ENCODE peak calls at places on chromosomes 4 and X, in seven cellular contexts. One of them, this sample, is unnamed.
A peak's percentile ranks its signal among the peaks of the same experiment; 100 is the strongest.

GRCh38 chr4:183765121-183765990 is 106.3 kb downstream of the TRAPPC11 start:
- DNase-seq in amniotic epithelial cell: no peak
- DNase-seq in CD8-positive, alpha-beta memory T cell: no peak
- DNase-seq in PC-3: no peak
- DNase-seq in NCI-H1092 treated with DMSO at 0.1 percent for 48 hours: no peak
- DNase-seq in spleen: no peak
- DNase-seq in EH: no peak
- DNase-seq in this sample: no peak

GRCh38 chr4:147682755-147683154 is 1.2 kb downstream of the PRMT9 start:
- DNase-seq in amniotic epithelial cell: peak; percentile 4
- DNase-seq in CD8-positive, alpha-beta memory T cell: no peak
- DNase-seq in PC-3: no peak
- DNase-seq in NCI-H1092 treated with DMSO at 0.1 percent for 48 hours: no peak
- DNase-seq in spleen: no peak
- DNase-seq in EH: peak; percentile 3
- DNase-seq in this sample: no peak

GRCh38 chrX:72037601-72038000 is 94.1 kb downstream of the RTL5 start:
- DNase-seq in amniotic epithelial cell: no peak
- DNase-seq in CD8-positive, alpha-beta memory T cell: no peak
- DNase-seq in PC-3: no peak
- DNase-seq in NCI-H1092 treated with DMSO at 0.1 percent for 48 hours: no peak
- DNase-seq in spleen: no peak
- DNase-seq in EH: no peak
- DNase-seq in this sample: no peak

GRCh38 chr4:84803720-84804119 is 162.8 kb downstream of the WDFY3 start:
- DNase-seq in amniotic epithelial cell: peak; percentile 38
- DNase-seq in CD8-positive, alpha-beta memory T cell: no peak
- DNase-seq in PC-3: peak; percentile 67
- DNase-seq in NCI-H1092 treated with DMSO at 0.1 percent for 48 hours: no peak
- DNase-seq in spleen: no peak
- DNase-seq in EH: peak; percentile 12
- DNase-seq in this sample: no peak

GRCh38 chr4:181909368-181909767 is 333.8 kb upstream of the TENM3 start:
- DNase-seq in amniotic epithelial cell: peak; percentile 70
- DNase-seq in CD8-positive, alpha-beta memory T cell: no peak
- DNase-seq in PC-3: no peak
- DNase-seq in NCI-H1092 treated with DMSO at 0.1 percent for 48 hours: no peak
- DNase-seq in spleen: no peak
- DNase-seq in EH: peak; percentile 6
- DNase-seq in this sample: peak; percentile 79

GRCh38 chrX:46757593-46757992 is 1.3 kb downstream of the SLC9A7 start:
- DNase-seq in amniotic epithelial cell: peak; percentile 12
- DNase-seq in CD8-positive, alpha-beta memory T cell: no peak
- DNase-seq in PC-3: peak; percentile 70
- DNase-seq in NCI-H1092 treated with DMSO at 0.1 percent for 48 hours: no peak
- DNase-seq in spleen: no peak
- DNase-seq in EH: peak; percentile 36
- DNase-seq in this sample: no peak

GRCh38 chrX:1165535-1166196 is 46.8 kb downstream of the CRLF2 start:
- DNase-seq in amniotic epithelial cell: no peak
- DNase-seq in CD8-positive, alpha-beta memory T cell: no peak
- DNase-seq in PC-3: no peak
- DNase-seq in NCI-H1092 treated with DMSO at 0.1 percent for 48 hours: no peak
- DNase-seq in spleen: peak; percentile 61
- DNase-seq in EH: peak; percentile 27
- DNase-seq in this sample: no peak

GRCh38 chrX:153801646-153802045 is 7.2 kb downstream of the SSR4 start:
- DNase-seq in amniotic epithelial cell: no peak
- DNase-seq in CD8-positive, alpha-beta memory T cell: no peak
- DNase-seq in PC-3: no peak
- DNase-seq in NCI-H1092 treated with DMSO at 0.1 percent for 48 hours: no peak
- DNase-seq in spleen: no peak
- DNase-seq in EH: no peak
- DNase-seq in this sample: no peak

GRCh38 chr4:147456706-147457105 is 24.2 kb upstream of the EDNRA start:
- DNase-seq in amniotic epithelial cell: no peak
- DNase-seq in CD8-positive, alpha-beta memory T cell: no peak
- DNase-seq in PC-3: peak; percentile 10
- DNase-seq in NCI-H1092 treated with DMSO at 0.1 percent for 48 hours: no peak
- DNase-seq in spleen: no peak
- DNase-seq in EH: no peak
- DNase-seq in this sample: no peak

GRCh38 chr4:119297795-119298194 is 24.1 kb downstream of the FABP2 start:
- DNase-seq in amniotic epithelial cell: no peak
- DNase-seq in CD8-positive, alpha-beta memory T cell: no peak
- DNase-seq in PC-3: no peak
- DNase-seq in NCI-H1092 treated with DMSO at 0.1 percent for 48 hours: no peak
- DNase-seq in spleen: no peak
- DNase-seq in EH: no peak
- DNase-seq in this sample: no peak

GRCh38 chr4:113691676-113692075 is 69.9 kb downstream of the CAMK2D start:
- DNase-seq in amniotic epithelial cell: no peak
- DNase-seq in CD8-positive, alpha-beta memory T cell: no peak
- DNase-seq in PC-3: no peak
- DNase-seq in NCI-H1092 treated with DMSO at 0.1 percent for 48 hours: no peak
- DNase-seq in spleen: no peak
- DNase-seq in EH: no peak
- DNase-seq in this sample: no peak

GRCh38 chrX:154115750-154116149 is 18.2 kb upstream of the MECP2 start:
- DNase-seq in amniotic epithelial cell: no peak
- DNase-seq in CD8-positive, alpha-beta memory T cell: no peak
- DNase-seq in PC-3: no peak
- DNase-seq in NCI-H1092 treated with DMSO at 0.1 percent for 48 hours: no peak
- DNase-seq in spleen: no peak
- DNase-seq in EH: no peak
- DNase-seq in this sample: no peak

GRCh38 chrX:40273356-40274050 is 175.7 kb upstream of the BCOR start:
- DNase-seq in amniotic epithelial cell: peak; percentile 88
- DNase-seq in CD8-positive, alpha-beta memory T cell: no peak
- DNase-seq in PC-3: no peak
- DNase-seq in NCI-H1092 treated with DMSO at 0.1 percent for 48 hours: peak; percentile 82
- DNase-seq in spleen: peak; percentile 73
- DNase-seq in EH: peak; percentile 49
- DNase-seq in this sample: no peak

GRCh38 chr4:39320381-39321115 is 45.6 kb downstream of the RFC1 start:
- DNase-seq in amniotic epithelial cell: peak; percentile 22
- DNase-seq in CD8-positive, alpha-beta memory T cell: no peak
- DNase-seq in PC-3: peak; percentile 15
- DNase-seq in NCI-H1092 treated with DMSO at 0.1 percent for 48 hours: no peak
- DNase-seq in spleen: no peak
- DNase-seq in EH: peak; percentile 56
- DNase-seq in this sample: peak; percentile 22

GRCh38 chr4:80240976-80241375 is 25.5 kb upstream of the FGF5 start:
- DNase-seq in amniotic epithelial cell: peak; percentile 23
- DNase-seq in CD8-positive, alpha-beta memory T cell: no peak
- DNase-seq in PC-3: no peak
- DNase-seq in NCI-H1092 treated with DMSO at 0.1 percent for 48 hours: no peak
- DNase-seq in spleen: no peak
- DNase-seq in EH: peak; percentile 63
- DNase-seq in this sample: no peak

GRCh38 chr4:52202931-52203330 is 151.8 kb downstream of the SPATA18 start:
- DNase-seq in amniotic epithelial cell: no peak
- DNase-seq in CD8-positive, alpha-beta memory T cell: no peak
- DNase-seq in PC-3: no peak
- DNase-seq in NCI-H1092 treated with DMSO at 0.1 percent for 48 hours: no peak
- DNase-seq in spleen: no peak
- DNase-seq in EH: no peak
- DNase-seq in this sample: no peak

GRCh38 chr4:109578846-109579245 is 18.8 kb downstream of the MCUB start:
- DNase-seq in amniotic epithelial cell: no peak
- DNase-seq in CD8-positive, alpha-beta memory T cell: no peak
- DNase-seq in PC-3: no peak
- DNase-seq in NCI-H1092 treated with DMSO at 0.1 percent for 48 hours: no peak
- DNase-seq in spleen: no peak
- DNase-seq in EH: no peak
- DNase-seq in this sample: no peak

GRCh38 chrX:72308566-72309296 is 3.0 kb upstream of the CITED1 start:
- DNase-seq in amniotic epithelial cell: peak; percentile 63
- DNase-seq in CD8-positive, alpha-beta memory T cell: peak; percentile 5
- DNase-seq in PC-3: peak; percentile 71
- DNase-seq in NCI-H1092 treated with DMSO at 0.1 percent for 48 hours: peak; percentile 74
- DNase-seq in spleen: peak; percentile 80
- DNase-seq in EH: peak; percentile 61
- DNase-seq in this sample: no peak

GRCh38 chr4:163591614-163592020 is 97.1 kb downstream of the TMA16 start:
- DNase-seq in amniotic epithelial cell: no peak
- DNase-seq in CD8-positive, alpha-beta memory T cell: no peak
- DNase-seq in PC-3: no peak
- DNase-seq in NCI-H1092 treated with DMSO at 0.1 percent for 48 hours: no peak
- DNase-seq in spleen: no peak
- DNase-seq in EH: no peak
- DNase-seq in this sample: no peak

GRCh38 chr4:154304679-154305078 is 186.9 kb downstream of the DCHS2 start:
- DNase-seq in amniotic epithelial cell: no peak
- DNase-seq in CD8-positive, alpha-beta memory T cell: no peak
- DNase-seq in PC-3: no peak
- DNase-seq in NCI-H1092 treated with DMSO at 0.1 percent for 48 hours: no peak
- DNase-seq in spleen: no peak
- DNase-seq in EH: no peak
- DNase-seq in this sample: no peak

GRCh38 chrX:16114640-16115039 is 8.7 kb upstream of the GRPR start:
- DNase-seq in amniotic epithelial cell: no peak
- DNase-seq in CD8-positive, alpha-beta memory T cell: no peak
- DNase-seq in PC-3: no peak
- DNase-seq in NCI-H1092 treated with DMSO at 0.1 percent for 48 hours: no peak
- DNase-seq in spleen: no peak
- DNase-seq in EH: peak; percentile 69
- DNase-seq in this sample: peak; percentile 30

GRCh38 chr4:8278421-8279287 is 9.1 kb downstream of the HTRA3 start:
- DNase-seq in amniotic epithelial cell: peak; percentile 96
- DNase-seq in CD8-positive, alpha-beta memory T cell: no peak
- DNase-seq in PC-3: peak; percentile 65
- DNase-seq in NCI-H1092 treated with DMSO at 0.1 percent for 48 hours: no peak
- DNase-seq in spleen: peak; percentile 48
- DNase-seq in EH: peak; percentile 93
- DNase-seq in this sample: peak; percentile 28

GRCh38 chr4:124938836-124939235 is 226.3 kb upstream of the ANKRD50 start:
- DNase-seq in amniotic epithelial cell: no peak
- DNase-seq in CD8-positive, alpha-beta memory T cell: no peak
- DNase-seq in PC-3: no peak
- DNase-seq in NCI-H1092 treated with DMSO at 0.1 percent for 48 hours: no peak
- DNase-seq in spleen: no peak
- DNase-seq in EH: no peak
- DNase-seq in this sample: no peak

GRCh38 chr4:130210871-130211270 is 1114.9 kb downstream of the C4orf33 start:
- DNase-seq in amniotic epithelial cell: peak; percentile 35
- DNase-seq in CD8-positive, alpha-beta memory T cell: no peak
- DNase-seq in PC-3: peak; percentile 47
- DNase-seq in NCI-H1092 treated with DMSO at 0.1 percent for 48 hours: peak; percentile 14
- DNase-seq in spleen: no peak
- DNase-seq in EH: peak; percentile 36
- DNase-seq in this sample: peak; percentile 3

GRCh38 chr4:26789208-26789607 is 71.4 kb upstream of the STIM2 start:
- DNase-seq in amniotic epithelial cell: no peak
- DNase-seq in CD8-positive, alpha-beta memory T cell: no peak
- DNase-seq in PC-3: peak; percentile 75
- DNase-seq in NCI-H1092 treated with DMSO at 0.1 percent for 48 hours: no peak
- DNase-seq in spleen: no peak
- DNase-seq in EH: peak; percentile 48
- DNase-seq in this sample: no peak

GRCh38 chr4:20254517-20255250 is 3.0 kb downstream of the SLIT2 start:
- DNase-seq in amniotic epithelial cell: peak; percentile 51
- DNase-seq in CD8-positive, alpha-beta memory T cell: no peak
- DNase-seq in PC-3: no peak
- DNase-seq in NCI-H1092 treated with DMSO at 0.1 percent for 48 hours: peak; percentile 56
- DNase-seq in spleen: peak; percentile 74
- DNase-seq in EH: peak; percentile 61
- DNase-seq in this sample: no peak

GRCh38 chrX:95539041-95539440 is 1145.6 kb upstream of the DIAPH2 start:
- DNase-seq in amniotic epithelial cell: no peak
- DNase-seq in CD8-positive, alpha-beta memory T cell: no peak
- DNase-seq in PC-3: no peak
- DNase-seq in NCI-H1092 treated with DMSO at 0.1 percent for 48 hours: no peak
- DNase-seq in spleen: no peak
- DNase-seq in EH: no peak
- DNase-seq in this sample: no peak

GRCh38 chr4:96649536-96649935 is 809.6 kb downstream of the PDHA2 start:
- DNase-seq in amniotic epithelial cell: peak; percentile 77
- DNase-seq in CD8-positive, alpha-beta memory T cell: no peak
- DNase-seq in PC-3: peak; percentile 69
- DNase-seq in NCI-H1092 treated with DMSO at 0.1 percent for 48 hours: no peak
- DNase-seq in spleen: no peak
- DNase-seq in EH: no peak
- DNase-seq in this sample: peak; percentile 55

GRCh38 chrX:1205681-1206611 is 6.5 kb downstream of the CRLF2 start:
- DNase-seq in amniotic epithelial cell: peak; percentile 65
- DNase-seq in CD8-positive, alpha-beta memory T cell: no peak
- DNase-seq in PC-3: peak; percentile 57
- DNase-seq in NCI-H1092 treated with DMSO at 0.1 percent for 48 hours: no peak
- DNase-seq in spleen: peak; percentile 24
- DNase-seq in EH: peak; percentile 80
- DNase-seq in this sample: peak; percentile 50

GRCh38 chrX:130393451-130394074 is 8.1 kb upstream of the GPR119 start:
- DNase-seq in amniotic epithelial cell: peak; percentile 33
- DNase-seq in CD8-positive, alpha-beta memory T cell: no peak
- DNase-seq in PC-3: peak; percentile 74
- DNase-seq in NCI-H1092 treated with DMSO at 0.1 percent for 48 hours: peak; percentile 21
- DNase-seq in spleen: no peak
- DNase-seq in EH: peak; percentile 53
- DNase-seq in this sample: no peak

GRCh38 chrX:128781506-128781905 is 729.3 kb upstream of the ACTRT1 start:
- DNase-seq in amniotic epithelial cell: no peak
- DNase-seq in CD8-positive, alpha-beta memory T cell: no peak
- DNase-seq in PC-3: peak; percentile 46
- DNase-seq in NCI-H1092 treated with DMSO at 0.1 percent for 48 hours: peak; percentile 54
- DNase-seq in spleen: no peak
- DNase-seq in EH: no peak
- DNase-seq in this sample: no peak

GRCh38 chr4:168453146-168453545 is 27.1 kb downstream of the DDX60L start:
- DNase-seq in amniotic epithelial cell: no peak
- DNase-seq in CD8-positive, alpha-beta memory T cell: no peak
- DNase-seq in PC-3: no peak
- DNase-seq in NCI-H1092 treated with DMSO at 0.1 percent for 48 hours: peak; percentile 11
- DNase-seq in spleen: no peak
- DNase-seq in EH: no peak
- DNase-seq in this sample: no peak

GRCh38 chrX:39767446-39767845 is 330.3 kb downstream of the BCOR start:
- DNase-seq in amniotic epithelial cell: no peak
- DNase-seq in CD8-positive, alpha-beta memory T cell: no peak
- DNase-seq in PC-3: no peak
- DNase-seq in NCI-H1092 treated with DMSO at 0.1 percent for 48 hours: no peak
- DNase-seq in spleen: no peak
- DNase-seq in EH: peak; percentile 17
- DNase-seq in this sample: no peak

GRCh38 chr4:185991750-185992149 is 77.2 kb upstream of the TLR3 start:
- DNase-seq in amniotic epithelial cell: no peak
- DNase-seq in CD8-positive, alpha-beta memory T cell: no peak
- DNase-seq in PC-3: no peak
- DNase-seq in NCI-H1092 treated with DMSO at 0.1 percent for 48 hours: no peak
- DNase-seq in spleen: no peak
- DNase-seq in EH: no peak
- DNase-seq in this sample: no peak

GRCh38 chrX:134171661-134172587 is 65.1 kb upstream of the CCDC160 start:
- DNase-seq in amniotic epithelial cell: no peak
- DNase-seq in CD8-positive, alpha-beta memory T cell: no peak
- DNase-seq in PC-3: no peak
- DNase-seq in NCI-H1092 treated with DMSO at 0.1 percent for 48 hours: no peak
- DNase-seq in spleen: peak; percentile 79
- DNase-seq in EH: no peak
- DNase-seq in this sample: no peak

GRCh38 chr4:113383111-113383785 is 333.8 kb downstream of the ANK2 start:
- DNase-seq in amniotic epithelial cell: peak; percentile 6
- DNase-seq in CD8-positive, alpha-beta memory T cell: no peak
- DNase-seq in PC-3: peak; percentile 87
- DNase-seq in NCI-H1092 treated with DMSO at 0.1 percent for 48 hours: no peak
- DNase-seq in spleen: no peak
- DNase-seq in EH: peak; percentile 82
- DNase-seq in this sample: no peak

This sample was measured in non-pigmented ciliary epithelial cell.